ENCODE peak calls at places on chromosomes 12 and 14, in nine cellular contexts. M, O, I, W, G, H, S, Y and T are unnamed samples. For H3K36me3, the result is how much of the 10 kb centered on the place peaks cover.

GRCh38 chr12:27534060-27534764 is 10.2 kb downstream of the PPFIBP1 start:
- DNase-seq in M (no peak), O (no peak), I (peak), W (no peak), G (no peak), H (no peak), S (no peak), Y (no peak), T (peak)

GRCh38 chr14:52328286-52328685 is 14.2 kb downstream of the PTGER2 start:
- DNase-seq in M (no peak), O (no peak), I (no peak), W (no peak), G (no peak), H (no peak), S (peak), Y (no peak), T (no peak)

GRCh38 chr14:53325176-53325806 is 172.2 kb upstream of the DDHD1 start:
- DNase-seq in M (no peak), O (no peak), I (peak), W (no peak), G (no peak), H (no peak), S (peak), Y (no peak), T (no peak)

GRCh38 chr12:101594700-101595099 is at the start of gene MYBPC1:
- DNase-seq in M (no peak), O (no peak), I (no peak), W (no peak), G (peak), H (no peak), S (no peak), Y (no peak), T (no peak)

GRCh38 chr14:31388687-31389413 is 31.5 kb downstream of the HEATR5A start:
- DNase-seq in M (no peak), O (no peak), I (no peak), W (no peak), G (no peak), H (no peak), S (peak), Y (no peak), T (no peak)

GRCh38 chr14:29273513-29273912 is 506.9 kb downstream of the FOXG1 start:
- DNase-seq in M (no peak), O (no peak), I (no peak), W (no peak), G (no peak), H (no peak), S (no peak), Y (no peak), T (no peak)

GRCh38 chr12:85279449-85280137 is 427 bp upstream of the ALX1 start:
- DNase-seq in M (peak), O (no peak), I (no peak), W (no peak), G (no peak), H (peak), S (no peak), Y (no peak), T (no peak)

GRCh38 chr12:71333418-71333817 is 106.2 kb upstream of the LGR5 start:
- DNase-seq in M (no peak), O (no peak), I (no peak), W (no peak), G (no peak), H (no peak), S (no peak), Y (no peak), T (no peak)

GRCh38 chr14:39431416-39432178 is 636 bp downstream of the FBXO33 start:
- DNase-seq in M (peak), O (peak), I (peak), W (peak), G (peak), H (peak), S (peak), Y (no peak), T (peak)

GRCh38 chr14:53670701-53671100 is 285.9 kb downstream of the BMP4 start:
- DNase-seq in M (no peak), O (no peak), I (no peak), W (no peak), G (no peak), H (no peak), S (peak), Y (no peak), T (no peak)

GRCh38 chr14:103517626-103518415 is 4.8 kb downstream of the CKB start:
- DNase-seq in M (no peak), O (peak), I (no peak), W (peak), G (no peak), H (no peak), S (peak), Y (no peak), T (no peak)

GRCh38 chr14:50312734-50313054 is 570 bp downstream of the DMAC2L start:
- DNase-seq in M (no peak), O (no peak), I (no peak), W (no peak), G (no peak), H (no peak), S (no peak), Y (no peak), T (no peak)

GRCh38 chr12:32698285-32698684 is 19.2 kb downstream of the DNM1L start:
- DNase-seq in M (no peak), O (no peak), I (peak), W (no peak), G (no peak), H (no peak), S (no peak), Y (no peak), T (no peak)

GRCh38 chr12:55833056-55833455 is 3.7 kb upstream of the DNAJC14 start:
- DNase-seq in M (no peak), O (no peak), I (no peak), W (no peak), G (no peak), H (no peak), S (no peak), Y (no peak), T (no peak)

GRCh38 chr12:64780220-64780530 is 21.0 kb upstream of the GNS start:
- DNase-seq in M (no peak), O (no peak), I (no peak), W (no peak), G (no peak), H (no peak), S (no peak), Y (no peak), T (no peak)

GRCh38 chr12:122851820-122852219 is 16.6 kb downstream of the HIP1R start:
- DNase-seq in M (no peak), O (no peak), I (no peak), W (no peak), G (no peak), H (no peak), S (peak), Y (no peak), T (no peak)

GRCh38 chr14:51738754-51739153 is 87.0 kb downstream of the FRMD6 start:
- DNase-seq in M (no peak), O (no peak), I (no peak), W (no peak), G (peak), H (no peak), S (no peak), Y (no peak), T (peak)

GRCh38 chr14:76929927-76930326 is 98.6 kb downstream of the IRF2BPL start:
- DNase-seq in M (no peak), O (no peak), I (no peak), W (no peak), G (no peak), H (no peak), S (no peak), Y (no peak), T (no peak)

GRCh38 chr12:49292729-49293055 is 2.3 kb upstream of the PRPH start:
- DNase-seq in M (no peak), O (no peak), I (no peak), W (peak), G (no peak), H (no peak), S (no peak), Y (no peak), T (no peak)

GRCh38 chr12:922297-922696 is 27.2 kb downstream of the RAD52 start:
- DNase-seq in M (no peak), O (no peak), I (no peak), W (no peak), G (no peak), H (no peak), S (no peak), Y (no peak), T (no peak)

GRCh38 chr14:88546621-88547385 is 8.0 kb downstream of the PTPN21 start:
- DNase-seq in M (no peak), O (no peak), I (no peak), W (no peak), G (no peak), H (no peak), S (no peak), Y (no peak), T (no peak)

GRCh38 chr12:106178582-106178981 is 39.8 kb upstream of the NUAK1 start:
- DNase-seq in M (no peak), O (no peak), I (no peak), W (no peak), G (no peak), H (no peak), S (no peak), Y (no peak), T (no peak)

GRCh38 chr12:87152841-87153528 is 876.2 kb downstream of the C12orf50 start:
- DNase-seq in M (no peak), O (no peak), I (no peak), W (no peak), G (no peak), H (no peak), S (peak), Y (no peak), T (no peak)

GRCh38 chr14:106530423-106531107 is 1004.2 kb downstream of the TMEM121 start:
- DNase-seq in M (no peak), O (no peak), I (peak), W (no peak), G (no peak), H (no peak), S (no peak), Y (no peak), T (peak)

GRCh38 chr12:23843958-23844357 is 105.5 kb downstream of the SOX5 start:
- DNase-seq in M (no peak), O (no peak), I (no peak), W (no peak), G (no peak), H (no peak), S (no peak), Y (no peak), T (no peak)

GRCh38 chr12:110349521-110350151 is 53.9 kb downstream of the ANAPC7 start:
- DNase-seq in M (no peak), O (no peak), I (peak), W (no peak), G (no peak), H (no peak), S (peak), Y (no peak), T (no peak)

GRCh38 chr12:26749781-26750180 is 83.2 kb downstream of the ITPR2 start:
- DNase-seq in M (no peak), O (no peak), I (no peak), W (no peak), G (no peak), H (no peak), S (no peak), Y (no peak), T (peak)

GRCh38 chr14:81534510-81535074 is 939 bp upstream of the SEL1L start:
- DNase-seq in M (no peak), O (no peak), I (no peak), W (no peak), G (no peak), H (no peak), S (no peak), Y (no peak), T (no peak)

GRCh38 chr14:102239231-102239630 is 65.7 kb downstream of the MOK start:
- DNase-seq in M (no peak), O (no peak), I (no peak), W (no peak), G (no peak), H (no peak), S (no peak), Y (no peak), T (no peak)

GRCh38 chr14:50816419-50817047 is 14.4 kb downstream of the NIN start:
- DNase-seq in M (no peak), O (no peak), I (peak), W (no peak), G (no peak), H (no peak), S (peak), Y (no peak), T (no peak)

DNA sequence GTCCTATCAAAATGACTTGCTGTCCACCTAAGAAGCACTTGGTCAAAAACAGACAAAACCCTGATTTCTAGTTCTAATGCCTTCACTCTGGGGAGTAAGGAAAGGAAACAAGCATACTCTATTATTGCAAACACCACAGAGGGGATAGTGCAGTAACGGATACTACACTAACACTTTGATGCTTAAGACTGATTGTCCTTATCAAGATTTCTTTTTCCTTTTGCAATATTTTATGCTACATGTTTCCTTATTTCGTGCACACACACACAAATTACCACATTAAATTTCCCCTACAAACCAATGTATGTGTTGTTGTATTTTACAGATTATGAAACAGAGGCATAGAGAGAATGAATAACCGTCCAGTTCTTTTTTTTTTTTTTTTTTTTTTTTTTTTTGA is 5.1 kb upstream of the RNASE3 start:
- DNase-seq in M (no peak), O (no peak), I (no peak), W (no peak), G (no peak), H (no peak), S (no peak), Y (no peak), T (no peak)
- H3K4me3 ChIP-seq in M (no peak), O (no peak), I (no peak), W (no peak), G (no peak), H (no peak), S (no peak), Y (no peak), T (no peak)

GRCh38 chr12:82357340-82357739 is 847 bp downstream of the CCDC59 start:
- DNase-seq in M (no peak), O (no peak), I (no peak), W (no peak), G (no peak), H (no peak), S (no peak), Y (no peak), T (no peak)
- H3K36me3 ChIP-seq in M (under half), O (under half), I (under half), W (under half), G (under half), H (under half), S (under half), Y (under half), T (under half)

GRCh38 chr14:95299271-95299670 is 20.4 kb downstream of the CLMN start:
- DNase-seq in M (no peak), O (peak), I (no peak), W (no peak), G (no peak), H (no peak), S (no peak), Y (no peak), T (no peak)

GRCh38 chr14:95301527-95302187 is 18.1 kb downstream of the CLMN start:
- DNase-seq in M (no peak), O (no peak), I (no peak), W (no peak), G (no peak), H (no peak), S (no peak), Y (no peak), T (no peak)

GRCh38 chr14:95297832-95298231 is 21.9 kb downstream of the CLMN start:
- DNase-seq in M (no peak), O (peak), I (no peak), W (no peak), G (no peak), H (no peak), S (no peak), Y (no peak), T (no peak)

GRCh38 chr14:95300697-95301526 is 18.8 kb downstream of the CLMN start:
- DNase-seq in M (no peak), O (peak), I (no peak), W (no peak), G (no peak), H (no peak), S (no peak), Y (no peak), T (no peak)

DNA sequence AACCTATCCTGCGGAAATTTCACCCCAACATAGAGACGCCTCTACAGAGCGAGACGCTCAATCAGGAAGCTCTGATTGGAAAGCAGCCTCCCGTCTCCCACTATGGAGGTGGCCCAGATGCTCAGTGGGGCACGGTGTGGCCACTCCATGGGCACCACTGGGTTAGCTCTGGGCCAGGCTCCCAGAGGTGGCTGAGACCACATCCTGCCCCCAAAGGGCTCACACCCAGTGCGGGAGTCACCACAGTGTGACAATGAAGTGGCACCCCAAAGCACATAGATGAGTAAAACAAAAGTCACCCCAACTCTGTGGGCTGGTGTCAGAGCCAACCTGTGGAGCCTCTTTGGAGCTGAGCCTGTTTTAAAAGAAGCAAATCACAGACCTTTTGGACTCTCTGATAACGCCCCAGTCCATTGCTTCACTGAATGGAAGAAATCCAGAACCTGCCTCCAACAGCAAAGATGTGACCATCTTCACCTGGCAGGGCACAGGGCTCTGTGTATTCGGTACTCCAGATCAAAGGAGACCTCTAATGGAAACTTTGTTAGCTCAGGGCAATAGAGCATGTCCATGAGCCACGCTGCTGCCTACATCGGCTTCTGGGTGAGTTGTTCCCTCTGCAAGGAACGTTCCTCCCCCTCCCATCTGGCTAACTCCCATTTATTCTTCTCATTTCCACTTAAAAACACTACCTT is 19.6 kb downstream of the CLMN start:
- DNase-seq in M (no peak), O (peak), I (no peak), W (no peak), G (no peak), H (no peak), S (no peak), Y (no peak), T (no peak)
- TF ChIP-seq CTCF in M (no peak), O (no peak), I (no peak), W (no peak), G (no peak), H (no peak), S (no peak), Y (no peak), T (no peak)

GRCh38 chr12:63747553-63747952 is 32.2 kb upstream of the RXYLT1 start:
- DNase-seq in M (no peak), O (no peak), I (no peak), W (no peak), G (no peak), H (no peak), S (no peak), Y (no peak), T (no peak)

GRCh38 chr12:63753743-63754142 is 26.0 kb upstream of the RXYLT1 start:
- DNase-seq in M (no peak), O (no peak), I (peak), W (no peak), G (no peak), H (no peak), S (no peak), Y (no peak), T (no peak)

DNA sequence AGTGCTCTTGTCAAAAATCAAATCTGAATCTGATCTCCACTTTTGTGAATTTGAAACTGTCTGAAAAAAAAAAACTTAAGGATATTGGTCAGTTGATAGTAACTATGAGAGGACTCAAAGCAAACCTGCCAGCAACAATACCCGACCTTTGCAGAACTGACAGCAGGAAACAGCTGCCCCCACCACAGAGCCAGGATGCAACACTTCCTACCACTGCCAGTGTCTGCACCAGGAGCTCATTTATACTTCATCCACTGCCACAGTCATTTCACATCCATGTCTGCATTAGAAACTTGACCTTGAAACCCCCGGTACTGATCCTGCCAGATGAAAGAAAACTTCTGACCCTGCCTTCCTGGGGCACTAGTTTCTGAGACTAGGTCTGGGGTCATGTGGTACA is 27.4 kb upstream of the RXYLT1 start:
- DNase-seq in M (no peak), O (no peak), I (no peak), W (no peak), G (no peak), H (no peak), S (no peak), Y (no peak), T (no peak)
- H3K4me3 ChIP-seq in M (no peak), O (no peak), I (no peak), W (no peak), G (no peak), H (no peak), S (no peak), Y (no peak), T (no peak)

DNA sequence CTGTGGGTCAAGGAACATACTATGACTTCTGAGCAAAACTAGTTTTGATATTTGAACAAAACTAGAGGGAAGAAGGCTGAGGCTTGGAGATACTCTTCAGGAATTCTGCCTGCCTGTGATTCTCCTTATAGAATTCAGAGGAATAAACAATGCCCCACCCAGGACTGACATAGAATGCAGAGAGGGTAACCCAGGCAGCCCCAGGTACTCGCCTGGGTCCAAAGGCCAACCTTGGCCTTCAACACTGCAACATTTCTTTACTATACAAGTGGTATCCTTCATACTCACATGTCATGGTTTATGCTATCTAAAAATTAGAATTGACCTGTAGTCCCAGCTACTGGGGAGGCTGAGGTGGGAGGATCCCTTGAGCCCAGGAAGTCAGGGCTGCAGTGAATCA is 217.0 kb upstream of the FOXN3 start:
- DNase-seq in M (no peak), O (no peak), I (no peak), W (no peak), G (no peak), H (no peak), S (no peak), Y (no peak), T (no peak)
- H3K36me3 ChIP-seq in M (under half), O (under half), I (under half), W (under half), G (under half), H (under half), S (under half), Y (under half), T (under half)

DNA sequence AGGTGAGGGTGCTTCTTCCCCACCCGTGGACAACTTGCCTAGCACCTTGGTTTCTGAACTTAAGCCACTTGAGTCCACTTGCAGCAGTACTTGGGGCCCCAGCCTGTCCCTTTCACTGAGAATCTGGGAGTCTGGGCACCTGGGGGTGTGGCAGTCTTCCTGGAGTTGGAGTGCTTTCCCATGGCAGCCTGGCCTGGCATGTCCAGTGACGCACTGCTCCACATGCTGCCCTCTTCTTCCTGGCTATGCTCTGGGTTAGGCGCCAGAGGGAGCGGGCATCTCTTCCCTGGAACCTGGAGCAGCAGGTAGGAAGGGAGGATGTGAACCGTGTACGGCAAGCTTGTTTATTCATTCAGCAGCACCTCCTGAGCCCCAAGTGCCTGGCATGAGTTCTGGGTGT is 76.4 kb downstream of the PAPOLA start:
- DNase-seq in M (no peak), O (no peak), I (no peak), W (no peak), G (no peak), H (no peak), S (no peak), Y (no peak), T (no peak)
- TF ChIP-seq CTCF in M (no peak), O (no peak), I (no peak), W (no peak), G (no peak), H (no peak), S (no peak), Y (no peak), T (no peak)